ENCODE peak calls at places on chromosomes 12 and 14, in five cellular contexts. One of them, this sample, is unnamed.

GRCh38 chr14:36194645-36195044 is 18.1 kb upstream of the PTCSC3 start:
- DNase-seq in NCI-H1436: peak
- DNase-seq in renal cortical epithelial cell: no peak
- DNase-seq in AG20443: no peak
- DNase-seq in mesothelial cell of epicardium: no peak
- DNase-seq in this sample: no peak

GRCh38 chr12:51023625-51024395 is 2.4 kb downstream of the SLC11A2 start:
- DNase-seq in NCI-H1436: no peak
- DNase-seq in renal cortical epithelial cell: no peak
- DNase-seq in AG20443: no peak
- DNase-seq in mesothelial cell of epicardium: no peak
- DNase-seq in this sample: no peak

GRCh38 chr14:90632451-90632850 is 183.8 kb downstream of the TTC7B start:
- DNase-seq in NCI-H1436: no peak
- DNase-seq in renal cortical epithelial cell: no peak
- DNase-seq in AG20443: no peak
- DNase-seq in mesothelial cell of epicardium: no peak
- DNase-seq in this sample: no peak

GRCh38 chr14:33946679-33947078 is 4.2 kb downstream of the EGLN3 start:
- DNase-seq in NCI-H1436: no peak
- DNase-seq in renal cortical epithelial cell: no peak
- DNase-seq in AG20443: no peak
- DNase-seq in mesothelial cell of epicardium: no peak
- DNase-seq in this sample: no peak

GRCh38 chr12:102960766-102961487 is 3.5 kb downstream of the ASCL1 start:
- DNase-seq in NCI-H1436: peak
- DNase-seq in renal cortical epithelial cell: no peak
- DNase-seq in AG20443: no peak
- DNase-seq in mesothelial cell of epicardium: no peak
- DNase-seq in this sample: no peak

GRCh38 chr14:90440592-90440991 is 43.8 kb downstream of the CALM1 start:
- DNase-seq in NCI-H1436: no peak
- DNase-seq in renal cortical epithelial cell: no peak
- DNase-seq in AG20443: no peak
- DNase-seq in mesothelial cell of epicardium: no peak
- DNase-seq in this sample: no peak

GRCh38 chr14:95294834-95295599 is 24.7 kb downstream of the CLMN start:
- DNase-seq in NCI-H1436: peak
- DNase-seq in renal cortical epithelial cell: peak
- DNase-seq in AG20443: no peak
- DNase-seq in mesothelial cell of epicardium: no peak
- DNase-seq in this sample: no peak

GRCh38 chr12:99567072-99567471 is 80.5 kb upstream of the GARIN6 start:
- DNase-seq in NCI-H1436: no peak
- DNase-seq in renal cortical epithelial cell: no peak
- DNase-seq in AG20443: no peak
- DNase-seq in mesothelial cell of epicardium: no peak
- DNase-seq in this sample: no peak

GRCh38 chr14:45650754-45651153 is 397.8 kb upstream of the MIS18BP1 start:
- DNase-seq in NCI-H1436: no peak
- DNase-seq in renal cortical epithelial cell: no peak
- DNase-seq in AG20443: no peak
- DNase-seq in mesothelial cell of epicardium: no peak
- DNase-seq in this sample: no peak

GRCh38 chr14:23009939-23010718 is at the start of gene C14orf93:
- DNase-seq in NCI-H1436: peak
- DNase-seq in renal cortical epithelial cell: peak
- DNase-seq in AG20443: peak
- DNase-seq in mesothelial cell of epicardium: peak
- DNase-seq in this sample: peak

GRCh38 chr12:27651201-27651600 is 45.0 kb upstream of the REP15 start:
- DNase-seq in NCI-H1436: no peak
- DNase-seq in renal cortical epithelial cell: no peak
- DNase-seq in AG20443: no peak
- DNase-seq in mesothelial cell of epicardium: no peak
- DNase-seq in this sample: no peak

GRCh38 chr12:46404225-46404631 is 31.7 kb upstream of the SLC38A2 start:
- DNase-seq in NCI-H1436: no peak
- DNase-seq in renal cortical epithelial cell: no peak
- DNase-seq in AG20443: peak
- DNase-seq in mesothelial cell of epicardium: no peak
- DNase-seq in this sample: no peak

GRCh38 chr14:42224053-42224888 is 617.6 kb downstream of the LRFN5 start:
- DNase-seq in NCI-H1436: peak
- DNase-seq in renal cortical epithelial cell: peak
- DNase-seq in AG20443: peak
- DNase-seq in mesothelial cell of epicardium: peak
- DNase-seq in this sample: no peak

GRCh38 chr14:71651228-71651627 is 281.0 kb upstream of the RGS6 start:
- DNase-seq in NCI-H1436: no peak
- DNase-seq in renal cortical epithelial cell: peak
- DNase-seq in AG20443: peak
- DNase-seq in mesothelial cell of epicardium: no peak
- DNase-seq in this sample: no peak

GRCh38 chr12:52262286-52262685 is 12.2 kb upstream of the KRT86 start:
- DNase-seq in NCI-H1436: no peak
- DNase-seq in renal cortical epithelial cell: no peak
- DNase-seq in AG20443: no peak
- DNase-seq in mesothelial cell of epicardium: no peak
- DNase-seq in this sample: no peak

GRCh38 chr12:19186722-19187661 is 57.5 kb downstream of the PLEKHA5 start:
- DNase-seq in NCI-H1436: peak
- DNase-seq in renal cortical epithelial cell: peak
- DNase-seq in AG20443: peak
- DNase-seq in mesothelial cell of epicardium: no peak
- DNase-seq in this sample: no peak

GRCh38 chr12:93025145-93026103 is 96.3 kb upstream of the EEA1 start:
- DNase-seq in NCI-H1436: peak
- DNase-seq in renal cortical epithelial cell: peak
- DNase-seq in AG20443: peak
- DNase-seq in mesothelial cell of epicardium: no peak
- DNase-seq in this sample: no peak

GRCh38 chr12:19771858-19772257 is 332.6 kb downstream of the AEBP2 start:
- DNase-seq in NCI-H1436: no peak
- DNase-seq in renal cortical epithelial cell: peak
- DNase-seq in AG20443: peak
- DNase-seq in mesothelial cell of epicardium: no peak
- DNase-seq in this sample: no peak

GRCh38 chr12:109387425-109388166 is 39.9 kb downstream of the MYO1H start:
- DNase-seq in NCI-H1436: no peak
- DNase-seq in renal cortical epithelial cell: peak
- DNase-seq in AG20443: peak
- DNase-seq in mesothelial cell of epicardium: no peak
- DNase-seq in this sample: no peak

GRCh38 chr12:115956674-115957073 is 320.8 kb downstream of the MED13L start:
- DNase-seq in NCI-H1436: no peak
- DNase-seq in renal cortical epithelial cell: peak
- DNase-seq in AG20443: no peak
- DNase-seq in mesothelial cell of epicardium: no peak
- DNase-seq in this sample: no peak

GRCh38 chr12:121087467-121088207 is 45.0 kb upstream of the P2RX7 start:
- DNase-seq in NCI-H1436: no peak
- DNase-seq in renal cortical epithelial cell: no peak
- DNase-seq in AG20443: peak
- DNase-seq in mesothelial cell of epicardium: no peak
- DNase-seq in this sample: no peak

GRCh38 chr12:8980137-8980536 is 9.2 kb upstream of the KLRG1 start:
- DNase-seq in NCI-H1436: no peak
- DNase-seq in renal cortical epithelial cell: no peak
- DNase-seq in AG20443: no peak
- DNase-seq in mesothelial cell of epicardium: no peak
- DNase-seq in this sample: no peak

GRCh38 chr14:33671556-33671955 is 279.3 kb downstream of the EGLN3 start:
- DNase-seq in NCI-H1436: no peak
- DNase-seq in renal cortical epithelial cell: peak
- DNase-seq in AG20443: no peak
- DNase-seq in mesothelial cell of epicardium: no peak
- DNase-seq in this sample: no peak

GRCh38 chr14:50836515-50836914 is 5.6 kb upstream of the NIN start:
- DNase-seq in NCI-H1436: no peak
- DNase-seq in renal cortical epithelial cell: peak
- DNase-seq in AG20443: no peak
- DNase-seq in mesothelial cell of epicardium: no peak
- DNase-seq in this sample: no peak

GRCh38 chr12:79822475-79822874 is 112.4 kb downstream of the PPP1R12A start:
- DNase-seq in NCI-H1436: no peak
- DNase-seq in renal cortical epithelial cell: no peak
- DNase-seq in AG20443: no peak
- DNase-seq in mesothelial cell of epicardium: no peak
- DNase-seq in this sample: no peak

GRCh38 chr14:101721951-101722661 is 39.4 kb upstream of the PPP2R5C start:
- DNase-seq in NCI-H1436: no peak
- DNase-seq in renal cortical epithelial cell: peak
- DNase-seq in AG20443: no peak
- DNase-seq in mesothelial cell of epicardium: no peak
- DNase-seq in this sample: no peak

This sample was measured in left lung.